ENCODE peak calls at places on chromosomes 2 and 18, in four cellular contexts. I, E, R and P are unnamed samples. For H3K4me1, the result is how much of the 10 kb centered on the place peaks cover.

GRCh38 chr18:36441872-36442271 is 144.4 kb downstream of the FHOD3 start:
- DNase-seq in I (peak), E (no peak), R (no peak), P (no peak)

GRCh38 chr2:133139847-133140533 is 428.3 kb downstream of the NCKAP5 start:
- DNase-seq in I (peak), E (no peak), R (no peak), P (peak)

GRCh38 chr2:206481056-206481455 is 37.7 kb downstream of the ADAM23 start:
- DNase-seq in I (no peak), E (no peak), R (no peak), P (no peak)

GRCh38 chr18:68925268-68925667 is 127.4 kb downstream of the CCDC102B start:
- DNase-seq in I (no peak), E (no peak), R (no peak), P (peak)

GRCh38 chr18:48801728-48802542 is 148.8 kb downstream of the SMAD7 start:
- DNase-seq in I (no peak), E (peak), R (peak), P (no peak)

GRCh38 chr2:186883666-186884065 is 34.7 kb upstream of the ZSWIM2 start:
- DNase-seq in I (no peak), E (no peak), R (no peak), P (no peak)

GRCh38 chr2:29519996-29520395 is 401.4 kb downstream of the ALK start:
- DNase-seq in I (peak), E (no peak), R (no peak), P (no peak)

GRCh38 chr2:1162768-1163584 is 212.3 kb downstream of the SNTG2 start:
- DNase-seq in I (no peak), E (no peak), R (no peak), P (no peak)

GRCh38 chr2:200622106-200622505 is 36.3 kb downstream of the AOX1 start:
- DNase-seq in I (peak), E (no peak), R (no peak), P (no peak)

GRCh38 chr2:166900700-166901099 is 12.4 kb downstream of the XIRP2 start:
- DNase-seq in I (peak), E (peak), R (no peak), P (peak)

GRCh38 chr2:238117199-238118154 is 17.3 kb downstream of the ESPNL start:
- DNase-seq in I (peak), E (no peak), R (no peak), P (no peak)

GRCh38 chr2:170216415-170216814 is 38.5 kb downstream of the MYO3B start:
- DNase-seq in I (no peak), E (no peak), R (no peak), P (no peak)

GRCh38 chr2:170013802-170014551 is 164.0 kb upstream of the MYO3B start:
- DNase-seq in I (peak), E (no peak), R (no peak), P (peak)

GRCh38 chr18:58649966-58650816 is 21.1 kb upstream of the MALT1 start:
- DNase-seq in I (peak), E (no peak), R (no peak), P (no peak)

GRCh38 chr2:127086800-127087737 is 19.9 kb downstream of the BIN1 start:
- DNase-seq in I (peak), E (peak), R (peak), P (peak)

GRCh38 chr2:9440058-9440727 is 16.7 kb downstream of the CPSF3 start:
- DNase-seq in I (peak), E (no peak), R (no peak), P (no peak)

GRCh38 chr18:25423760-25424159 is 71.8 kb upstream of the ZNF521 start:
- DNase-seq in I (no peak), E (no peak), R (no peak), P (no peak)

GRCh38 chr2:85242321-85242720 is 85.5 kb downstream of the TGOLN2 start:
- DNase-seq in I (no peak), E (no peak), R (no peak), P (no peak)

GRCh38 chr18:8975624-8976023 is 126.9 kb upstream of the NDUFV2 start:
- DNase-seq in I (no peak), E (no peak), R (no peak), P (no peak)

GRCh38 chr18:13649397-13650252 is 76.7 kb downstream of the FAM210A start:
- DNase-seq in I (no peak), E (no peak), R (no peak), P (no peak)

GRCh38 chr2:105179469-105180372 is 61.8 kb upstream of the GPR45 start:
- DNase-seq in I (peak), E (peak), R (no peak), P (peak)

GRCh38 chr2:55672630-55673029 is 21.0 kb downstream of the PNPT1 start:
- DNase-seq in I (no peak), E (no peak), R (no peak), P (no peak)

GRCh38 chr2:143473206-143473605 is 344.0 kb downstream of the ARHGAP15 start:
- DNase-seq in I (peak), E (no peak), R (no peak), P (no peak)

GRCh38 chr2:229282758-229283546 is 11.9 kb upstream of the PID1 start:
- DNase-seq in I (peak), E (no peak), R (no peak), P (no peak)

GRCh38 chr2:228039752-228040534 is 141.5 kb downstream of the SPHKAP start:
- DNase-seq in I (no peak), E (no peak), R (no peak), P (peak)

GRCh38 chr2:190637903-190638618 is 10.8 kb upstream of the NAB1 start:
- DNase-seq in I (no peak), E (no peak), R (no peak), P (no peak)

GRCh38 chr2:47033102-47033880 is 117.7 kb upstream of the MCFD2 start:
- DNase-seq in I (no peak), E (no peak), R (no peak), P (peak)

GRCh38 chr2:100603945-100604633 is 41.3 kb downstream of the PDCL3 start:
- DNase-seq in I (no peak), E (no peak), R (no peak), P (peak)

GRCh38 chr18:23506393-23506792 is 3.1 kb downstream of the RMC1 start:
- DNase-seq in I (no peak), E (no peak), R (no peak), P (no peak)

GRCh38 chr2:71884303-71885042 is 263.2 kb downstream of the CYP26B1 start:
- DNase-seq in I (peak), E (no peak), R (peak), P (no peak)

GRCh38 chr2:226909836-226910235 is 74.0 kb downstream of the RHBDD1 start:
- DNase-seq in I (no peak), E (no peak), R (no peak), P (no peak)

GRCh38 chr2:72051971-72052505 is 95.6 kb downstream of the CYP26B1 start:
- DNase-seq in I (no peak), E (no peak), R (no peak), P (no peak)

GRCh38 chr2:193517615-193518014 is 1322.9 kb upstream of the TMEFF2 start:
- DNase-seq in I (no peak), E (no peak), R (no peak), P (no peak)

GRCh38 chr2:228728961-228729360 is 542.1 kb downstream of the PID1 start:
- DNase-seq in I (no peak), E (no peak), R (no peak), P (peak)

GRCh38 chr18:14964002-14964401 is 216.0 kb downstream of the ANKRD30B start:
- DNase-seq in I (no peak), E (no peak), R (peak), P (no peak)

GRCh38 chr2:228522276-228522675 is 340.8 kb upstream of the SPHKAP start:
- DNase-seq in I (peak), E (no peak), R (no peak), P (no peak)

GRCh38 chr2:181185948-181186347 is 205.5 kb downstream of the UBE2E3 start:
- DNase-seq in I (peak), E (no peak), R (no peak), P (no peak)

GRCh38 chr18:3456686-3457069 is 6.7 kb downstream of the TGIF1 start:
- DNase-seq in I (no peak), E (no peak), R (no peak), P (no peak)

GRCh38 chr2:26764078-26764887 is at the start of gene SLC35F6:
- DNase-seq in I (peak), E (peak), R (peak), P (peak)
- H3K4me1 ChIP-seq in I (under half), E (under half), R (under half), P (under half)

GRCh38 chr2:102806250-102806837 is 44.5 kb downstream of the TMEM182 start:
- DNase-seq in I (peak), E (peak), R (peak), P (peak)
- H3K27ac ChIP-seq in I (no peak), E (no peak), R (no peak), P (no peak)

GRCh38 chr18:22297008-22297407 is 120.7 kb downstream of the CTAGE1 start:
- DNase-seq in I (no peak), E (no peak), R (no peak), P (no peak)
- H3K56ac ChIP-seq in I (no peak), E (no peak), R (no peak), P (no peak)

GRCh38 chr18:74540689-74541421 is 6.6 kb downstream of the CNDP1 start:
- DNase-seq in I (peak), E (no peak), R (no peak), P (no peak)

GRCh38 chr18:74534981-74535649 is 815 bp downstream of the CNDP1 start:
- DNase-seq in I (no peak), E (peak), R (no peak), P (no peak)

GRCh38 chr18:74534150-74534969 is at the start of gene CNDP1:
- DNase-seq in I (no peak), E (peak), R (no peak), P (no peak)

GRCh38 chr18:74541703-74542555 is 7.6 kb downstream of the CNDP1 start:
- DNase-seq in I (no peak), E (no peak), R (no peak), P (no peak)

GRCh38 chr18:74539289-74539688 is 5.0 kb downstream of the CNDP1 start:
- DNase-seq in I (no peak), E (no peak), R (no peak), P (no peak)
- H3K4me1 ChIP-seq in I (under half), E (under half), R (under half), P (under half)

GRCh38 chr2:239223330-239224248 is 177.2 kb downstream of the HDAC4 start:
- DNase-seq in I (peak), E (no peak), R (no peak), P (no peak)
- H3K27ac ChIP-seq in I (peak), E (no peak), R (no peak), P (no peak)